ENCODE peak calls at places on chromosome 10, in eight cellular contexts. E is kidney tubule cell, S is stomach, V is EL, F is myocyte, J is KG1, T is glutamatergic neuron, W is astrocyte of the cerebellum. P is an unnamed sample.

GRCh38 chr10:18261660-18262292 is 121.6 kb downstream of the CACNB2 start:
- DNase-seq in E (no peak), S (no peak), V (no peak), F (no peak), J (no peak), T (no peak), W (no peak), P (no peak)

GRCh38 chr10:128549192-128549591 is 423.0 kb upstream of the MKI67 start:
- DNase-seq in E (no peak), S (no peak), V (no peak), F (no peak), J (no peak), T (no peak), W (no peak), P (no peak)

GRCh38 chr10:77251297-77252013 is 386.2 kb downstream of the KCNMA1 start:
- DNase-seq in E (peak), S (peak), V (peak), F (peak), J (no peak), T (peak), W (no peak), P (peak)

GRCh38 chr10:125824736-125825135 is 1.4 kb downstream of the BCCIP start:
- DNase-seq in E (peak), S (no peak), V (peak), F (no peak), J (no peak), T (no peak), W (no peak), P (no peak)

GRCh38 chr10:119651514-119652327 is 541 bp downstream of the BAG3 start:
- DNase-seq in E (no peak), S (peak), V (no peak), F (peak), J (no peak), T (peak), W (no peak), P (peak)

GRCh38 chr10:62380002-62380401 is 5.8 kb downstream of the ZNF365 start:
- DNase-seq in E (peak), S (no peak), V (peak), F (no peak), J (no peak), T (no peak), W (peak), P (no peak)

GRCh38 chr10:92903633-92904032 is 55.3 kb downstream of the EXOC6 start:
- DNase-seq in E (no peak), S (no peak), V (no peak), F (no peak), J (no peak), T (no peak), W (no peak), P (no peak)

GRCh38 chr10:100993986-100994708 is 5.5 kb upstream of the LZTS2 start:
- DNase-seq in E (peak), S (no peak), V (peak), F (peak), J (no peak), T (no peak), W (no peak), P (peak)

GRCh38 chr10:55397777-55398176 is 596.7 kb upstream of the PCDH15 start:
- DNase-seq in E (no peak), S (no peak), V (no peak), F (no peak), J (no peak), T (no peak), W (no peak), P (no peak)